ENCODE peak calls at places on chromosomes 1 and 21, in four cellular contexts. A, V, P and D are unnamed samples.

GRCh38 chr1:40404670-40405462 is 31.3 kb downstream of the SMAP2 start:
- DNase-seq in A (peak; percentile 46), V (no peak), P (no peak), D (peak; percentile 38)

GRCh38 chr1:3419415-3420204 is 34.9 kb upstream of the ARHGEF16 start:
- DNase-seq in A (no peak), V (no peak), P (no peak), D (peak; percentile 41)

GRCh38 chr1:89603651-89604413 is 29.1 kb upstream of the LRRC8C start:
- DNase-seq in A (no peak), V (no peak), P (no peak), D (peak; percentile 23)

GRCh38 chr1:64984106-64984505 is 17.8 kb upstream of the JAK1 start:
- DNase-seq in A (no peak), V (no peak), P (no peak), D (no peak)

GRCh38 chr1:159646687-159647086 is 59.1 kb downstream of the APCS start:
- DNase-seq in A (no peak), V (no peak), P (no peak), D (no peak)

GRCh38 chr1:43445618-43446387 is 7.9 kb downstream of the HYI start:
- DNase-seq in A (no peak), V (no peak), P (no peak), D (no peak)

GRCh38 chr21:36186506-36187399 is 30.1 kb downstream of the DOP1B start:
- DNase-seq in A (no peak), V (no peak), P (no peak), D (no peak)

GRCh38 chr21:39105836-39106235 is 77.4 kb downstream of the PSMG1 start:
- DNase-seq in A (no peak), V (no peak), P (no peak), D (no peak)

GRCh38 chr1:10400013-10400412 is 1.1 kb downstream of the PGD start:
- DNase-seq in A (no peak), V (no peak), P (no peak), D (no peak)

GRCh38 chr1:60920561-60920960 is 161.8 kb upstream of the NFIA start:
- DNase-seq in A (peak; percentile 52), V (no peak), P (no peak), D (no peak)

GRCh38 chr1:41449326-41449921 is 35.1 kb downstream of the EDN2 start:
- DNase-seq in A (no peak), V (no peak), P (no peak), D (no peak)

GRCh38 chr1:203536981-203537455 is 43.1 kb downstream of the OPTC start:
- DNase-seq in A (no peak), V (no peak), P (no peak), D (peak; percentile 53)

GRCh38 chr21:41602511-41602910 is 94.6 kb upstream of the TMPRSS2 start:
- DNase-seq in A (no peak), V (no peak), P (no peak), D (no peak)

GRCh38 chr1:165829888-165830287 is 2.5 kb downstream of the UCK2 start:
- DNase-seq in A (no peak), V (no peak), P (no peak), D (no peak)

GRCh38 chr1:7771673-7772299 is 690 bp downstream of the VAMP3 start:
- DNase-seq in A (no peak), V (no peak), P (no peak), D (no peak)

GRCh38 chr1:173276922-173277800 is 70.0 kb upstream of the TNFSF4 start:
- DNase-seq in A (no peak), V (no peak), P (no peak), D (no peak)

GRCh38 chr1:241269116-241269515 is 87.9 kb downstream of the RGS7 start:
- DNase-seq in A (peak; percentile 22), V (no peak), P (no peak), D (no peak)

GRCh38 chr1:62401034-62401433 is 35.8 kb upstream of the USP1 start:
- DNase-seq in A (peak; percentile 73), V (no peak), P (no peak), D (no peak)

GRCh38 chr1:220880726-220881506 is 1.7 kb downstream of the HLX start:
- DNase-seq in A (peak; percentile 67), V (no peak), P (no peak), D (peak; percentile 63)

GRCh38 chr1:229110986-229111385 is 159.9 kb upstream of the RAB4A start:
- DNase-seq in A (no peak), V (no peak), P (no peak), D (no peak)

GRCh38 chr1:20429296-20429695 is 56.7 kb downstream of the CAMK2N1 start:
- DNase-seq in A (no peak), V (no peak), P (no peak), D (no peak)

GRCh38 chr21:38474796-38475195 is 23.5 kb downstream of the ERG start:
- DNase-seq in A (no peak), V (no peak), P (no peak), D (no peak)

GRCh38 chr1:49298304-49298703 is 521.6 kb upstream of the BEND5 start:
- DNase-seq in A (no peak), V (no peak), P (no peak), D (no peak)

GRCh38 chr1:47708658-47709301 is 270.9 kb downstream of the FOXD2 start:
- DNase-seq in A (peak; percentile 88), V (no peak), P (no peak), D (no peak)

GRCh38 chr1:46747683-46748288 is 28.9 kb upstream of the EFCAB14 start:
- DNase-seq in A (peak; percentile 83), V (no peak), P (peak; percentile 24), D (peak; percentile 82)

GRCh38 chr1:44616991-44617702 is 57.1 kb downstream of the TMEM53 start:
- DNase-seq in A (peak; percentile 56), V (no peak), P (no peak), D (peak; percentile 89)

GRCh38 chr1:53557830-53558784 is 98.9 kb downstream of the DMRTB1 start:
- DNase-seq in A (no peak), V (no peak), P (no peak), D (no peak)

GRCh38 chr1:232316864-232317263 is 313.1 kb downstream of the SIPA1L2 start:
- DNase-seq in A (no peak), V (no peak), P (no peak), D (no peak)

GRCh38 chr1:153977250-153978240 is at the start of gene JTB:
- DNase-seq in A (peak; percentile 96), V (peak; percentile 87), P (no peak), D (peak; percentile 83)

GRCh38 chr1:28889357-28889756 is 25.0 kb upstream of the EPB41 start:
- DNase-seq in A (no peak), V (no peak), P (no peak), D (no peak)

GRCh38 chr1:45493116-45493697 is 2.2 kb upstream of the TESK2 start:
- DNase-seq in A (peak; percentile 66), V (no peak), P (no peak), D (peak; percentile 49)

GRCh38 chr1:44254392-44254791 is 41.1 kb downstream of the DMAP1 start:
- DNase-seq in A (no peak), V (no peak), P (no peak), D (no peak)

DNA sequence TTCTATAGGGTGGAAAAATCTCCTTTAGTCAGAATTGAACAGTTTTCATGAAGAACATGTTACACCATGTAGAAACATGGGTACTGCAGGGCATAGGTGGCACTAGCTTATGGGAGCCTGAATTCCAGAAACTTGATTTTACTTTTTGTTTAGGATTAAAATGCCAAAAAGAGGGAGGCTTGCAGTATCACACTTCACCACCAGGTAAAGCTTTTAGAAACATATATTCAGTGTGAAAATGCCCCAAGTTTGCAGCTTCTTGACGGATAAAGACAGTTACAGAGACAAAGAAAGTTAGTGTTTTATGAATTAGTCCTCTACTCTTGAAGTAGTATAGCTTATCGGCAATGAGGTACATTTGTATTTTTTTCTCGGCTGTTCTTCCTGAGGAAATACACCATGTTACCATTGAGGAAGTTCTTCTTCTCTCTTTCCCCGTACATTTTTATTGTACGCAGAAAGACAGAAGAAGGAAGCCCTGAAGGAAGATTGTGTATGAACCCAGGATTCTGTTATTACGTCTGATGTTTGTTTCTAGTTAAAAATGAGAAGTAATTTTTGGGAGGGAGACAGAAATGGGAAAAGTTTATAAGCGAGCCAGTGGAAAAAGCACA is 66.1 kb downstream of the PBX1 start:
- DNase-seq in A (no peak), V (no peak), P (no peak), D (no peak)
- TF ChIP-seq CTCF in A (peak; percentile 40), V (no peak), P (peak; percentile 59), D (no peak)

DNA sequence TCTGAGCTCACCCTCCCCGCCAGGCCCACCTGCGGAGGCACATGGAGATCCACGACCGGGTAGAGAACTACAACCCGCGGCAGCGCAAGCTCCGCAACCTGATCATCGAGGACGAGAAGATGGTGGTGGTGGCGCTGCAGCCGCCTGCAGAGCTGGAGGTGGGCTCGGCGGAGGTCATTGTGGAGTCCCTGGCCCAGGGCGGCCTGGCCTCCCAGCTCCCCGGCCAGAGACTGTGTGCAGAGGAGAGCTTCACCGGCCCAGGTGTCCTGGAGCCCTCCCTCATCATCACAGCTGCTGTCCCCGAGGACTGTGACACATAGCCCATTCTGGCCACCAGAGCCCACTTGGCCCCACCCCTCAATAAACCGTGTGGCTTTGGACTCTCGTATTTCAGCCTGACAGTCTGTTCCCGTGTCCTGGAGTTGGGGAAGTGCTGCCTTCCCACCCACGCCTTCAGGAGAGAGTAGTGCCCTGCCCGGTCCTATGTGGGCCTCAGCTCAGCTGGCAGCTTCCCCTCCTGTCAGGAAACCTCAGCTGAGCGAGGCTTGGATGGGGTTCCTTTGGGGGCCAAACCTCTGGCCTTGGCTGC is 9.2 kb downstream of the ZBTB48 start:
- DNase-seq in A (no peak), V (no peak), P (no peak), D (no peak)
- H3K27ac ChIP-seq in A (no peak overlapping the region), V (no peak overlapping the region), P (no peak overlapping the region), D (peak overlapping the region; percentile 98)

DNA sequence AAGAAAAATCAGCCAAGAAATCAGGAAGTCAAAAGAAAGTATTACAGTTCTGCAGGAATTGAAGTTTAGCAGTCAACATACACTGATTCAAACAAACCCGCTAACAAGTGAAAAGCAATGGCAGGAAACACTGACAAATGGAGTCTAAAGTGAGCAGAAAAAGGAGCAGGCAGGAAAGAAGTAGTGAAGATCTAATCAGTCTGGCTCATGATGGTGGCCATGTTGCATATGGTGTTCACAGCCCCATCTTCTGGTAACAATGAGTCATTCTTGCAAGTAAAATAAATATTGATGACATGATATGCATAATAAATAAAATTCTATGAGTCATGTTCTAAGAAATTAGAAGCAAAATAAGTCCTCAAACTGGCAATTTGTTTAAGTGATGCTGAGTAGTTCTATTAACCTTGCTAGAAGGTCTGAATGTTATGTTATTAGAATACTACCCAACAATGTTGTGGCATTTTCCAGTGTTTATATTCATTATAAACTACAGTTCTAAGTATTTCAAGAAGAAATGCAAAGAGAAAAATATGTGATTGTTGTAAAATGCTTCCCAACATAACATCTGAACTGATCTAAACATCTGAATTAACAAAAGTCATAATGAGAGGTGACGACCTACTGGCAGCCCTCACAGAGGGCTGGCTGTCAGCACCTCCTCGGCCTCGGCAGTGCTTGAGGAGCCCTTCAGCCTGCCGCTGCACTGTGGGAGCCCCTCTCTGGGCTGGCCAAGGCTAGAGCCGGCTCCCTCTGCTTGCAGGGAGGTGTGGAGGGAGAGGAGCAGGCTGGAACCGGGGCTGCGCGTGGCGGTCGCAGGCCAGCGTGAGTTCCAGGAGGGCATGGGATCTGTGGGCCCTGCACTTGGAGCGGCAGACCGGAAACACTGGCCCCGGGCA is 5.7 kb upstream of the ACBD6 start:
- DNase-seq in A (no peak), V (no peak), P (no peak), D (no peak)
- TF ChIP-seq CTCF in A (no peak), V (no peak), P (peak; percentile 31), D (no peak)

DNA sequence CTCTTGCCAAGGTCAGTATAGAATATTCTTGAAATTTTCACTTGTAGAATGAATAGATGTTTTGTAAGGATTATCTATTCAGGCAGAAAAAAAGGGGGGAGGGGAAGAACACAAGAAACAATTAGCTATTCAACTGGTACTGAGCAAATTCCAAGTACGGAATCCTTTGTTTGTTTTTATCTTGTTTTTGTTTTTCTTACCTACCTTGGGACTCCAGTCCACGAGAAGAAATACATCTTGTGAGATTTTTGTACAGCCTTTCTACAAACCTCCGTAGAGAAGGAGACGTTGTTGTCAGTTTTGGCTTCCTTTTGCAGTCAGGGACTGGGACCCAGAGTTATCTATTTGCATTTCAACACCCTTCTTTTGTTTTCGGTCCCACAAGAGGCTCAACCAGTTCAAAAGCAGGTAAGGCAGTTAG is 36.0 kb downstream of the ZNF281 start:
- DNase-seq in A (peak; percentile 65), V (no peak), P (no peak), D (no peak)
- H3K27ac ChIP-seq in A (no peak overlapping the region), V (no peak overlapping the region), P (no peak overlapping the region), D (no peak overlapping the region)